ENCODE peak calls at places on chromosomes 5 and 9, in nine cellular contexts. X, U, R, C, J, K, T, Z and W are unnamed samples.

GRCh38 chr5:31408814-31409213 is 123.1 kb downstream of the DROSHA start:
- DNase-seq in X (no peak), U (peak; percentile 9), R (peak; percentile 84), C (peak; percentile 78), J (no peak), K (no peak), T (no peak), Z (no peak), W (no peak)

GRCh38 chr5:40288791-40289475 is 390.8 kb upstream of the PTGER4 start:
- DNase-seq in X (no peak), U (no peak), R (no peak), C (no peak), J (no peak), K (no peak), T (no peak), Z (no peak), W (no peak)

GRCh38 chr5:59999056-59999455 is 105.5 kb upstream of the PDE4D start:
- DNase-seq in X (peak; percentile 34), U (no peak), R (no peak), C (peak; percentile 4), J (no peak), K (no peak), T (no peak), Z (no peak), W (no peak)

GRCh38 chr5:156893517-156893916 is 43.4 kb downstream of the PPP1R2B start:
- DNase-seq in X (no peak), U (no peak), R (no peak), C (no peak), J (no peak), K (no peak), T (no peak), Z (no peak), W (no peak)

GRCh38 chr9:136143215-136144001 is 24.7 kb upstream of the TMEM250 start:
- DNase-seq in X (peak; percentile 78), U (peak; percentile 23), R (no peak), C (no peak), J (peak; percentile 19), K (no peak), T (peak; percentile 45), Z (no peak), W (peak; percentile 81)

GRCh38 chr5:38285226-38285625 is 26.9 kb downstream of the EGFLAM start:
- DNase-seq in X (no peak), U (no peak), R (no peak), C (no peak), J (no peak), K (no peak), T (no peak), Z (no peak), W (no peak)

GRCh38 chr5:52920929-52921328 is 68.2 kb upstream of the ITGA2 start:
- DNase-seq in X (no peak), U (peak; percentile 39), R (no peak), C (peak; percentile 30), J (no peak), K (no peak), T (no peak), Z (no peak), W (no peak)

GRCh38 chr5:150593593-150593992 is 46.9 kb upstream of the SYNPO start:
- DNase-seq in X (peak; percentile 41), U (no peak), R (no peak), C (no peak), J (no peak), K (no peak), T (no peak), Z (no peak), W (no peak)

GRCh38 chr9:137433349-137433915 is 7.7 kb downstream of the ENTPD8 start:
- DNase-seq in X (no peak), U (no peak), R (no peak), C (no peak), J (peak; percentile 18), K (no peak), T (no peak), Z (no peak), W (no peak)